ENCODE peak calls at places on chromosome 3, in nine cellular contexts. S, V, R, T, X, D, K, G and F are unnamed samples.

GRCh38 chr3:106345353-106346027 is 476.7 kb upstream of the CBLB start:
- DNase-seq in S (no peak), V (no peak), R (no peak), T (no peak), X (no peak), D (no peak), K (no peak), G (no peak), F (no peak)

GRCh38 chr3:23859012-23859743 is 53.4 kb downstream of the UBE2E1 start:
- DNase-seq in S (no peak), V (no peak), R (no peak), T (no peak), X (no peak), D (no peak), K (no peak), G (no peak), F (peak)

GRCh38 chr3:105853801-105854432 is 14.9 kb downstream of the CBLB start:
- DNase-seq in S (no peak), V (no peak), R (no peak), T (no peak), X (no peak), D (no peak), K (no peak), G (no peak), F (no peak)

GRCh38 chr3:58293516-58293915 is 12.5 kb upstream of the RPP14 start:
- DNase-seq in S (no peak), V (no peak), R (peak), T (no peak), X (no peak), D (no peak), K (no peak), G (no peak), F (no peak)

GRCh38 chr3:45635475-45636256 is 41.1 kb downstream of the LIMD1 start:
- DNase-seq in S (no peak), V (no peak), R (no peak), T (no peak), X (no peak), D (no peak), K (no peak), G (no peak), F (no peak)

GRCh38 chr3:192188218-192188835 is 539.0 kb downstream of the FGF12 start:
- DNase-seq in S (peak), V (no peak), R (no peak), T (peak), X (peak), D (peak), K (peak), G (peak), F (peak)

GRCh38 chr3:45864760-45865567 is 21.4 kb upstream of the CCR9 start:
- DNase-seq in S (no peak), V (no peak), R (no peak), T (no peak), X (no peak), D (no peak), K (no peak), G (no peak), F (no peak)

GRCh38 chr3:87856126-87856525 is 202.7 kb downstream of the CGGBP1 start:
- DNase-seq in S (no peak), V (no peak), R (no peak), T (no peak), X (no peak), D (no peak), K (no peak), G (no peak), F (no peak)